ENCODE peak calls at places on chromosomes 16 and 17, in four cellular contexts. X is tibial artery, W is ascending aorta, C is lung. P is an unnamed sample.

GRCh38 chr17:4492762-4493561 is 5.7 kb upstream of the SPNS2 start:
- DNase-seq in W (no peak), C (no peak), X (no peak), P (no peak)

GRCh38 chr16:64278196-64278595 is 843.7 kb downstream of the CDH11 start:
- DNase-seq in W (no peak), C (no peak), X (no peak), P (no peak)

GRCh38 chr16:50195276-50195675 is 42.2 kb downstream of the TENT4B start:
- DNase-seq in W (no peak), X (no peak), C (no peak), P (no peak)

GRCh38 chr17:77881545-77881944 is 77.0 kb upstream of the TNRC6C start:
- DNase-seq in C (peak; percentile 82), X (peak; percentile 87), W (peak; percentile 91), P (no peak)

GRCh38 chr16:27355610-27356009 is 41.8 kb downstream of the IL4R start:
- DNase-seq in X (no peak), C (peak; percentile 59), W (no peak), P (no peak)

GRCh38 chr16:30896203-30896889 is at the start of gene CTF1:
- DNase-seq in X (peak; percentile 79), W (peak; percentile 92), C (peak; percentile 79), P (no peak)

GRCh38 chr16:75591001-75591852 is 25.0 kb downstream of the GABARAPL2 start:
- DNase-seq in C (peak; percentile 29), X (peak; percentile 68), W (peak; percentile 81), P (no peak)

GRCh38 chr17:7184091-7184488 is 4.9 kb upstream of the ASGR1 start:
- DNase-seq in X (peak; percentile 68), W (no peak), C (peak; percentile 67), P (no peak)

GRCh38 chr16:67248401-67249177 is at the start of gene SLC9A5:
- DNase-seq in X (peak; percentile 21), W (no peak), C (no peak), P (no peak)

GRCh38 chr16:58503166-58503862 is 3.4 kb downstream of the NDRG4 start:
- DNase-seq in X (no peak), C (no peak), W (no peak), P (no peak)

GRCh38 chr17:208429-208828 is 27.0 kb upstream of the DOC2B start:
- DNase-seq in W (no peak), X (no peak), C (no peak), P (no peak)

GRCh38 chr17:75908201-75908600 is 3.5 kb upstream of the MRPL38 start:
- DNase-seq in W (no peak), C (peak; percentile 86), X (no peak), P (no peak)

GRCh38 chr16:55487048-55487803 is 8.2 kb downstream of the MMP2 start:
- DNase-seq in W (peak; percentile 74), C (no peak), X (peak; percentile 82), P (no peak)

GRCh38 chr16:50279142-50279865 is 13.0 kb downstream of the ADCY7 start:
- DNase-seq in X (peak; percentile 80), C (peak; percentile 76), W (no peak), P (no peak)

GRCh38 chr17:33647976-33648375 is 354.9 kb upstream of the ASIC2 start:
- DNase-seq in X (no peak), C (no peak), W (no peak), P (no peak)

GRCh38 chr16:27195941-27196595 is 7.3 kb upstream of the KDM8 start:
- DNase-seq in X (no peak), C (no peak), W (no peak), P (no peak)

GRCh38 chr16:82639666-82640336 is 13.0 kb downstream of the CDH13 start:
- DNase-seq in X (no peak), W (no peak), C (peak; percentile 36), P (no peak)

GRCh38 chr16:16150117-16150877 is 73.0 kb downstream of the ABCC6 start:
- DNase-seq in W (peak; percentile 71), X (peak; percentile 44), C (no peak), P (no peak)

GRCh38 chr16:81190667-81191066 is 47.8 kb upstream of the BCO1 start:
- DNase-seq in X (no peak), W (no peak), C (no peak), P (no peak)

GRCh38 chr17:40092581-40092980 is 7.8 kb downstream of the NR1D1 start:
- DNase-seq in W (no peak), X (no peak), C (no peak), P (peak; percentile 87)

GRCh38 chr16:56266981-56267607 is 75.8 kb downstream of the GNAO1 start:
- DNase-seq in W (no peak), X (no peak), C (no peak), P (no peak)

GRCh38 chr16:20291807-20292206 is 35.5 kb downstream of the GP2 start:
- DNase-seq in X (no peak), C (no peak), W (no peak), P (no peak)

GRCh38 chr16:72172105-72173034 is at the start of gene PMFBP1:
- DNase-seq in W (peak; percentile 67), C (peak; percentile 39), X (peak; percentile 47), P (no peak)

GRCh38 chr17:45313927-45314760 is 2.7 kb downstream of the MAP3K14 start:
- DNase-seq in W (no peak), X (no peak), C (no peak), P (no peak)

GRCh38 chr16:25126820-25127232 is 15.3 kb downstream of the LCMT1 start:
- DNase-seq in X (no peak), C (peak; percentile 68), W (no peak), P (no peak)

GRCh38 chr16:50354082-50354481 is 14.7 kb downstream of the BRD7 start:
- DNase-seq in X (no peak), W (no peak), C (no peak), P (no peak)

GRCh38 chr16:85436636-85437160 is 176.4 kb upstream of the GSE1 start:
- DNase-seq in W (no peak), X (no peak), C (peak; percentile 43), P (no peak)

GRCh38 chr16:48580925-48581500 is 29.0 kb downstream of the N4BP1 start:
- DNase-seq in X (no peak), C (no peak), W (no peak), P (no peak)

GRCh38 chr17:69434164-69434579 is 19.7 kb downstream of the MAP2K6 start:
- DNase-seq in W (no peak), C (no peak), X (peak; percentile 28), P (no peak)

GRCh38 chr17:50620848-50621247 is 13.8 kb upstream of the ABCC3 start:
- DNase-seq in X (no peak), W (no peak), C (no peak), P (no peak)

GRCh38 chr16:30923554-30924085 is at the start of gene FBXL19:
- DNase-seq in C (no peak), X (peak; percentile 39), W (peak; percentile 79), P (no peak)

DNA sequence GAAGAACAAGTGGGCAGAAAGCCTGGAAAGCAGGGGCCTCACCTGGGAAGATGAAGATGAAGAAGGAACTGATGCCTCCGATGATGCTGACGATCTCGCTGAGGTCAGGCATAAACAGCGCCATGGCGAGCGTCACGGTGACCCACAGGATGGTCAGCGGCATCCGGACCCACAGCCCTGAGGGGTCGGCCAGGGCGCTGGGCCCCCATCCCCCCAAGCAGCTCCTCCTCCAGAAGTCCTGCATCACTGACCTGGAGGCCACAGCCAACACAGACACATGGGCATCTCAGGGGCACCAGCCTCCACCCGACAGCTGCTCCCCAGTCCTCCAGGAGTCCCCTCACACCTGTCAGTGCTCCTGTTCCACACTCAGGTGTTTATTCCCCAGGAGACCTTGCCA is 26.1 kb downstream of the SLC38A8 start:
- DNase-seq in W (no peak), X (no peak), C (no peak), P (no peak)
- H3K27me3 ChIP-seq in W (no peaks in the 10 kb centered on the region), X (peaks cover 15% of the 10 kb centered on the region), C (no peaks in the 10 kb centered on the region), P (no peaks in the 10 kb centered on the region)

DNA sequence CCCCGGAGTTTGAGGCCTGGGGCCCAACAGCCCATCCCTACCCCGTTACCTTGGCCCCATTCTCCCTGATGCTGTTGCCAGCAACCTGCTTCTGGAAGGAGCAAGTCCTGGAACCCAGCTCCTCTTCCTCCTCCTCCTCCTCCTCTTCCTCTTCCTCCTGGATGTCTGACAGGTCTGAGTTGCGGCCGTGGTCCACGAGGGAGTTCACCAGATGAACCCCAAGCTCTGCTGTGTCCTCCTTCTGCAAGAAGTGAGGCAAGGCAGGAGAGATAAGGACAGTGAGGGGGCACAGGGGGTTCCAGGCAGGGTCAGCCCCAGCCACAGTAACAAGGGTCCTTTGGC is 18.7 kb downstream of the TSPOAP1 start:
- DNase-seq in W (no peak), C (peak; percentile 21), X (no peak), P (peak; percentile 72)
- H3K27me3 ChIP-seq in W (no peaks in the 10 kb centered on the region), C (no peaks in the 10 kb centered on the region), X (no peaks in the 10 kb centered on the region), P (no peaks in the 10 kb centered on the region)

DNA sequence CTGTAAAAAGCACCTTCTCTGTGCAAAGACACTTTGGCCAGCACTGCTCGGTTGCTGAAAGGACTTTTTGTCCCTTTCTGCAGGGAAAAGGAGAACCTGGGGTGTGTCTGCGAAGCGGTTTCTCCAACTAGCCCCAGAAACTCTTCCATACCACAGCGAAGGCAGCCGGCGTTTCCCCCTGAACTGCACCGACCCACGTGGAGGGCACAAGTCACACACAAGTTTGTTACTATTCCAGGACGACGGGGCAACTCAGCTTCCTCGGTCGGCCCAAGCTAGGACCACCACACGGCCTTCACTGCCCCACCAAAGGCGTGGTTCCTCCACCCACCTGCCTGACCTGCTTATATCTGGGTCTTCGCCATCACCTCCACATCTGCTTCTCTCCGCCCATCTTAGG is 1.9 kb downstream of the RTN4RL1 start:
- DNase-seq in W (no peak), C (no peak), X (no peak), P (no peak)
- H3K27me3 ChIP-seq in W (no peaks in the 10 kb centered on the region), C (peaks cover 3% of the 10 kb centered on the region), X (peaks cover 56% of the 10 kb centered on the region), P (no peaks in the 10 kb centered on the region)

GRCh38 chr16:14344945-14345344 is 273.8 kb downstream of the MRTFB start:
- DNase-seq in X (no peak), W (no peak), C (no peak), P (no peak)
- H3K27me3 ChIP-seq in X (no peaks in the 10 kb centered on the region), W (no peaks in the 10 kb centered on the region), C (no peaks in the 10 kb centered on the region), P (no peaks in the 10 kb centered on the region)

GRCh38 chr17:74276561-74277009 is 2.6 kb downstream of the DNAI2 start:
- DNase-seq in C (no peak), X (peak; percentile 55), W (no peak), P (no peak)
- H3K27me3 ChIP-seq in C (no peaks in the 10 kb centered on the region), X (peaks cover 47% of the 10 kb centered on the region), W (no peaks in the 10 kb centered on the region), P (no peaks in the 10 kb centered on the region)

DNA sequence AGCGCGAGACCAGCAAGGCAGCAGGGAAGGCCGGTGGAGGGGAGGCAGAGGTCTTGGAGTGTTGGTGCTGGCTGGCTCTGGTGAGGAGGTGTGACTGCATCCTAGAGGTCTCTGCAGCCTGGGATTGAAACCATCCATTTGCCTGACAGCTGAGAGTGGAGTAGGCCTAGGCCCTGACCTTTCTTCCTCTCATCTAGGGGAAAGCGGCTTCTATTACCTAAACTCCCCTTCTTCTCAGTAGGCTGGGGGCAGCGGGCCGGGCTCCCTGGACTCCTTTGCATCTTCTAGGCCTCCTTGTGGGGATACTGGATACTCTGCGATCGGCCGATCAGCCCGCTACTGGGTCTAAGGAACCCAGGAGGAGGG is 109.7 kb downstream of the SDK2 start:
- DNase-seq in X (no peak), C (no peak), W (no peak), P (no peak)
- H3K27me3 ChIP-seq in X (peaks cover 7% of the 10 kb centered on the region), C (no peaks in the 10 kb centered on the region), W (no peaks in the 10 kb centered on the region), P (no peaks in the 10 kb centered on the region)

GRCh38 chr17:82372063-82372590 is 562 bp downstream of the UTS2R start:
- DNase-seq in X (no peak), C (no peak), W (no peak), P (no peak)
- H3K27me3 ChIP-seq in X (peaks cover 74% of the 10 kb centered on the region), C (peaks cover 22% of the 10 kb centered on the region), W (peaks cover 14% of the 10 kb centered on the region), P (no peaks in the 10 kb centered on the region)